ENCODE peak calls at places on chromosomes 2 and 18, in five cellular contexts. H is colonic mucosa; J is foreskin fibroblast; V is CD8-positive, alpha-beta memory T cell; W is IMR-90. Z is an unnamed sample.

GRCh38 chr2:219954331-219954730 is 326.9 kb downstream of the SLC4A3 start:
- DNase-seq in J (no peak), H (no peak), W (peak), V (no peak), Z (no peak)

GRCh38 chr2:241546771-241547498 is 11.6 kb upstream of the BOK start:
- DNase-seq in H (no peak), J (peak), W (peak), V (no peak), Z (peak)

GRCh38 chr18:12001400-12001799 is 20.1 kb downstream of the IMPA2 start:
- DNase-seq in V (no peak), W (no peak), H (no peak), J (no peak), Z (no peak)

GRCh38 chr2:188142636-188143035 is 149.0 kb upstream of the GULP1 start:
- DNase-seq in J (peak), V (no peak), H (no peak), W (peak), Z (no peak)

GRCh38 chr2:44707945-44708645 is 233.4 kb upstream of the SIX3 start:
- DNase-seq in V (no peak), H (peak), J (no peak), W (no peak), Z (no peak)

GRCh38 chr18:34321075-34321474 is 96.4 kb upstream of the NOL4 start:
- DNase-seq in W (no peak), V (no peak), J (no peak), H (no peak), Z (no peak)

GRCh38 chr2:66283776-66284175 is 151.1 kb upstream of the MEIS1 start:
- DNase-seq in H (no peak), W (no peak), V (no peak), J (no peak), Z (no peak)

GRCh38 chr2:10407841-10408648 is 40.1 kb downstream of the ODC1 start:
- DNase-seq in W (peak), H (peak), V (peak), J (peak), Z (peak)

GRCh38 chr2:23330214-23330613 is 54.8 kb upstream of the KLHL29 start:
- DNase-seq in W (peak), H (no peak), V (no peak), J (no peak), Z (peak)

GRCh38 chr2:170822885-170823799 is 6.5 kb downstream of the GAD1 start:
- DNase-seq in V (no peak), W (no peak), H (no peak), J (no peak), Z (no peak)

GRCh38 chr2:170822292-170822884 is 5.7 kb downstream of the GAD1 start:
- DNase-seq in J (no peak), V (no peak), W (no peak), H (no peak), Z (no peak)

GRCh38 chr2:170821631-170822291 is 5.1 kb downstream of the GAD1 start:
- DNase-seq in V (no peak), J (no peak), W (no peak), H (no peak), Z (no peak)

GRCh38 chr2:170819941-170820646 is 3.4 kb downstream of the GAD1 start:
- DNase-seq in W (no peak), H (no peak), J (no peak), V (no peak), Z (no peak)

DNA sequence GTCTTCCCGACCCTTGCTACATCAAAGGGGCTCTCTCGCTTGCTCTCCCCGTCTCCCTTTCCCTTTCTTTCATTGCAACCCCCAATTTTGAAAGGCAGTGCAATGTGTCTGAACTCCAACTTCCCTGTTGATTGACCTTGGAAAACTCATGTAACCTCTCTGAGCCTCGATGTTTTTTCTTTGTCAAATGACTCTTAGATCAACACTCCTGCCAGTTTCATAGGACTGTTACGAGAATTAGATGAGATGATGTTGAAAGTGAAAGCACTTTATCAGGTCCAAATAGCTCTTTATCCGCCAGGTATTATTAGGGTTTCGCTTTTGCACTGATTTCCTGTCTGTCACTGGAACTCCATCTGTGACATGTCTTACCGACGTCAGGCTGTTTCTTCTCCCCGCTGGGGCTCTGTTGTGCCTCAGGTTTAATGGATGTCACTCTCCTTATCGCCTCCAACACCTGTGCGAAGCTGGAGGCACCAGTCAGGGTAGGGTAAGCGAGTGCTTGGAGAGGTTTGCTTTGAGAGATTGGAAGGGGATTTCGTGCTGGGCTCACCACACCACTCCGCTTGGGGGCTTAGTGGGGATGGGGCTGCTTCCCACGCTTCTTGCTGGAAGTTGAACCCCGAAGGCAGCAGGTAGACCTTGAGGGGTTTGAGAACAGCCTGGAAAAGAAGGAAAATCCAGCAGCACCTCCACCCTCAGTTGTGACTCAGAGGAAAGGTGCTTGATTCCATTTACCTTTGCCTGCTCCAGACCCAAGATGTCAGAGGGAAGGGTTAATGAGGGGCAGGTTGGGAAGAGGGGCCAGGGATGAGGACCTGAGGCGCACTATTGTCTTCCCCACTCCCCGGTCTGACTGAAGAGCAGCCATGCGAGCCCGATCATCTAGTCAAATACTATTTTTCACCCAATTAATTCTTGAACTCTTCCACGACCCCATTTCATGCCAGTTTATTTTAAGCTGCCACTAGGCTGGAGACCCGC is 4.3 kb downstream of the GAD1 start:
- DNase-seq in J (no peak), H (no peak), W (no peak), V (no peak), Z (no peak)
- H3K4me3 ChIP-seq in J (no peak), H (peak), W (no peak), V (peak), Z (no peak)

DNA sequence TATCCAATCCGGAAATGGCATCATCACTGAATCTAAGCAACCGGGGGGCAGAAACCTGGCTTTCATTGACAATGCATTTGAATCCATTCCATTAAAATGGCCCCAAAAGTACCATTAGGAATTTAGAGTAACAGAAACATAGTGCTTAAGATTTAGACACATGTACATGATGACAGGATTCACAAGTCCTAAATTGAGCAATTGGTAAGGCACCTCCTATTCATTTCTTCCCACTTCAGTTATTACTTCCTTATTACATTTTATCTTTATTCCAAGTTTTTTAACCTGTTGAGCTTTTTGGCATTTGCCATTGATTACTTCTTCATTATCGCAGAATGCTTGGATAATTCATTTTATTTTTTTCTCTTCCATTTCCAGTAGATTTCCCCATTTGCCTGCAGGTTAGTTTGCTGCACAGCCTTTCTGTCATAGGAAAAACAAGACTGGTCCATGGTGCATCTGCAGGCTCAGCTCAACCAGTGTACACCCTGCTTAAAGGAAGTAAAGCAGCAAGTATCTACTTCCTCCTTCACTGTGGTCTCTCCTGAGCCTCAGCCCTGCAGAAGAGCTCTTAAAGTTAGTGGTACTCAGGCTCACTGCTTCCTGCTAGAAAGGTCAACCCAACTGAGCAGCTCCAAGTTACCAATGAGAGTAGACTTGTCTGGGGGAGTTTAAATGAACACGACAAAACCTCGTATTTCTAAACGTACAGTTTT is 89.2 kb downstream of the DOCK10 start:
- DNase-seq in J (no peak), V (peak), W (no peak), H (peak), Z (no peak)
- H3K4me3 ChIP-seq in J (no peak), V (peak), W (no peak), H (no peak), Z (no peak)

GRCh38 chr2:73987109-73987947 is 2.6 kb downstream of the TET3 start:
- DNase-seq in J (peak), V (no peak), H (peak), W (peak), Z (no peak)
- H3K4me3 ChIP-seq in J (no peak), V (peak), H (peak), W (no peak), Z (no peak)

DNA sequence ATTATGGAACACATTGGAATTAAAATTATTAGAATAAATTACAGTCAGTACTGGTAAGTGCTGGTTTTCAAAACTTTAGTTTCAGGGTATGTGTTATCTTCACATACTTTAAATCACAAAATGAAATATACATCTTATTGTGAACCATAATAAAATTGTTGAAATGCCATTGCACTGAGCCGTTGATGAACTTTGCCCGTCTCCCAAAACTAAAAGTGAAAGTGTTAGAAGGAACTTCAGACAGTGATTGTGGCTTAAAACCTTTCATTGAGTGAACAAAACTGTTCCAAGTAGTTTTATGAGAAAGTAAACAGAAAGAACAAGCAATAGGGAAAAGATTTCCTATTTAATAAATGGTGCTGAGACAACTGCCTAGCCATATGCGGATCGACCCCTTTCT is 811.6 kb downstream of the PLCL1 start:
- DNase-seq in J (no peak), H (peak), W (peak), V (no peak), Z (no peak)
- H3K4me3 ChIP-seq in J (no peak), H (no peak), W (peak), V (no peak), Z (no peak)

GRCh38 chr18:75553021-75553420 is 125.5 kb upstream of the SMIM21 start:
- DNase-seq in J (no peak), V (no peak), H (no peak), W (no peak), Z (no peak)
- H3K4me3 ChIP-seq in J (no peak), V (no peak), H (no peak), W (no peak), Z (no peak)

GRCh38 chr2:167293172-167293781 is 405.0 kb downstream of the XIRP2 start:
- DNase-seq in J (peak), H (peak), W (peak), V (no peak), Z (no peak)

GRCh38 chr2:167292430-167293171 is 404.3 kb downstream of the XIRP2 start:
- DNase-seq in J (peak), V (peak), H (peak), W (peak), Z (peak)

GRCh38 chr2:167297292-167297691 is 409.0 kb downstream of the XIRP2 start:
- DNase-seq in V (no peak), W (no peak), J (no peak), H (no peak), Z (no peak)

GRCh38 chr2:167294775-167295140 is 406.5 kb downstream of the XIRP2 start:
- DNase-seq in V (no peak), W (peak), J (no peak), H (no peak), Z (no peak)

GRCh38 chr2:167294031-167294774 is 405.9 kb downstream of the XIRP2 start:
- DNase-seq in W (peak), V (no peak), H (peak), J (peak), Z (peak)
- H3K4me3 ChIP-seq in W (peak), V (no peak), H (peak), J (peak), Z (peak)

DNA sequence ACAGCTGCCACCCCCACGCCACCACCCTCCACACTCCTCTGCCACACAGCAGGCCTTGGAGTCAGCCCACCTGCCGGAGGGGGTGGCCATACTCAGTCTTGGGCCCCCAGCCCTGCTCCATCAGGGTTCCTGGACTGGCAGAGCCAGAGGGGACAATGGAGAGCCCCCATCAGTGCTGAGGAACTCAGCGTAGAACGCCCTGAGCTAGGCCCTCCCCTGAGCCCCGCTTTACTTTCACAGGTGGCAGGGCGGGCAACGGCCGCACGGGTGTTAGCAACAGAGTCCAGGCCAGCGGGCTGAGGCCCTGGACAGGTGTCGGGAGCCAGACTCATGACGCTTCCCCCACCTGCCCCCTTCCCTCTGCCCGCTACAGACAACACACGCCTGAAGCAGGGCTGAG is 47.1 kb downstream of the FOSL2 start:
- DNase-seq in J (no peak), H (no peak), V (no peak), W (no peak), Z (no peak)
- H3K4me3 ChIP-seq in J (no peak), H (no peak), V (no peak), W (no peak), Z (no peak)

GRCh38 chr2:237603049-237603717 is 12.6 kb upstream of the RAB17 start:
- DNase-seq in W (no peak), J (no peak), H (no peak), V (no peak), Z (no peak)
- H3K4me3 ChIP-seq in W (no peak), J (no peak), H (no peak), V (peak), Z (no peak)

GRCh38 chr2:237598468-237599208 is 8.1 kb upstream of the RAB17 start:
- DNase-seq in J (no peak), H (no peak), W (no peak), V (no peak), Z (no peak)
- H3K4me3 ChIP-seq in J (no peak), H (no peak), W (no peak), V (no peak), Z (no peak)